ENCODE peak calls at places on chromosomes 6 and 20, in six cellular contexts. O is KBM-7; G is effector memory CD8-positive, alpha-beta T cell; D is stomach; M is NCI-H460; P is aorta. N is an unnamed sample.
A peak's percentile ranks its signal among the peaks of the same experiment; 100 is the strongest.

GRCh38 chr6:135586844-135587243 is 89.3 kb upstream of the AHI1 start:
- DNase-seq in G (no peak), O (peak; percentile 7), M (no peak), D (no peak), P (no peak), N (no peak)

GRCh38 chr6:14704383-14705271 is 541.2 kb upstream of the JARID2 start:
- DNase-seq in M (no peak), G (no peak), D (no peak), P (no peak), O (no peak), N (no peak)

GRCh38 chr20:58017970-58018530 is 210.4 kb downstream of the ANKRD60 start:
- DNase-seq in M (no peak), G (no peak), P (no peak), O (no peak), D (no peak), N (no peak)

GRCh38 chr20:32635764-32636163 is 38.0 kb downstream of the C20orf203 start:
- DNase-seq in D (no peak), P (no peak), M (no peak), G (no peak), O (no peak), N (no peak)

GRCh38 chr20:58374906-58375760 is 13.9 kb upstream of the VAPB start:
- DNase-seq in G (no peak), O (no peak), P (peak; percentile 43), M (no peak), D (no peak), N (no peak)

GRCh38 chr6:106085984-106086832 is at the start of gene PRDM1:
- DNase-seq in G (peak; percentile 77), O (peak; percentile 97), P (peak; percentile 90), D (peak; percentile 92), M (peak; percentile 53), N (peak; percentile 83)

GRCh38 chr6:35177139-35177538 is 36.0 kb upstream of the TCP11 start:
- DNase-seq in O (peak; percentile 7), G (no peak), D (no peak), M (no peak), P (no peak), N (no peak)

GRCh38 chr6:46412662-46413061 is 78.6 kb downstream of the RCAN2 start:
- DNase-seq in P (no peak), O (no peak), G (no peak), D (no peak), M (no peak), N (no peak)

GRCh38 chr6:148240463-148240845 is 102.2 kb upstream of the SASH1 start:
- DNase-seq in P (peak; percentile 73), M (no peak), O (no peak), D (no peak), G (no peak), N (no peak)

GRCh38 chr6:154446984-154447383 is 63.5 kb downstream of the CNKSR3 start:
- DNase-seq in P (no peak), D (no peak), O (no peak), M (no peak), G (no peak), N (no peak)

GRCh38 chr6:107658920-107659879 is 164.9 kb downstream of the SCML4 start:
- DNase-seq in O (no peak), P (no peak), M (no peak), D (no peak), G (no peak), N (peak; percentile 59)

GRCh38 chr20:24747015-24747712 is 201.9 kb upstream of the CST7 start:
- DNase-seq in D (peak; percentile 7), G (no peak), P (no peak), O (no peak), M (no peak), N (no peak)

GRCh38 chr6:50836231-50836630 is 17.6 kb downstream of the TFAP2B start:
- DNase-seq in D (no peak), G (no peak), M (no peak), O (no peak), P (no peak), N (no peak)

GRCh38 chr6:156808287-156808686 is 31.1 kb downstream of the ARID1B start:
- DNase-seq in D (no peak), G (no peak), O (no peak), M (no peak), P (no peak), N (peak; percentile 74)

GRCh38 chr6:129621252-129621651 is 88.7 kb downstream of the ARHGAP18 start:
- DNase-seq in G (peak; percentile 23), P (no peak), D (peak; percentile 34), O (peak; percentile 57), M (no peak), N (peak; percentile 69)

GRCh38 chr20:23683281-23683680 is 5.6 kb downstream of the CST4 start:
- DNase-seq in M (no peak), O (no peak), D (no peak), G (no peak), P (no peak), N (no peak)

GRCh38 chr6:155310596-155310995 is 3.7 kb downstream of the TFB1M start:
- DNase-seq in G (no peak), P (no peak), D (no peak), O (no peak), M (no peak), N (no peak)

GRCh38 chr6:5671604-5672559 is 334.8 kb downstream of the NRN1 start:
- DNase-seq in P (peak; percentile 56), O (no peak), G (no peak), M (no peak), D (no peak), N (peak; percentile 76)

GRCh38 chr6:157213426-157213825 is 109.9 kb downstream of the TMEM242 start:
- DNase-seq in P (no peak), O (no peak), M (no peak), D (no peak), G (no peak), N (no peak)

GRCh38 chr6:14721103-14721758 is 524.6 kb upstream of the JARID2 start:
- DNase-seq in P (no peak), M (no peak), D (no peak), O (peak; percentile 90), G (no peak), N (no peak)

GRCh38 chr6:24489881-24490280 is 503 bp upstream of the GPLD1 start:
- DNase-seq in M (no peak), D (no peak), P (no peak), O (no peak), G (no peak), N (no peak)

GRCh38 chr6:132459605-132459952 is 53.3 kb downstream of the STX7 start:
- DNase-seq in G (no peak), O (no peak), P (no peak), D (no peak), M (no peak), N (no peak)

GRCh38 chr20:13009682-13010406 is 1.1 kb downstream of the SPTLC3 start:
- DNase-seq in O (peak; percentile 94), M (peak; percentile 63), P (peak; percentile 45), G (no peak), D (no peak), N (peak; percentile 86)

GRCh38 chr6:133610271-133610840 is 278.6 kb upstream of the TCF21 start:
- DNase-seq in O (no peak), M (peak; percentile 44), P (no peak), G (no peak), D (no peak), N (no peak)

GRCh38 chr20:45951474-45951873 is 17.0 kb downstream of the PCIF1 start:
- DNase-seq in G (no peak), M (no peak), P (no peak), O (no peak), D (no peak), N (no peak)

GRCh38 chr6:169396554-169397163 is 143.0 kb upstream of the THBS2 start:
- DNase-seq in O (peak; percentile 44), M (no peak), G (no peak), D (no peak), P (no peak), N (peak; percentile 50)

GRCh38 chr20:32007787-32008616 is 2.2 kb upstream of the CCM2L start:
- DNase-seq in M (no peak), P (no peak), D (no peak), O (peak; percentile 36), G (no peak), N (no peak)

GRCh38 chr20:17955302-17955701 is 13.3 kb downstream of the SNX5 start:
- DNase-seq in P (no peak), G (no peak), O (no peak), M (no peak), D (no peak), N (no peak)

GRCh38 chr20:7817286-7817685 is 123.0 kb downstream of the HAO1 start:
- DNase-seq in P (no peak), G (no peak), O (no peak), M (no peak), D (no peak), N (no peak)

GRCh38 chr6:56958481-56958880 is 3.6 kb downstream of the BEND6 start:
- DNase-seq in P (no peak), D (no peak), M (no peak), O (no peak), G (no peak), N (no peak)

GRCh38 chr6:14671261-14671681 is 553.7 kb downstream of the CD83 start:
- DNase-seq in M (no peak), G (no peak), D (peak; percentile 65), O (no peak), P (no peak), N (no peak)

GRCh38 chr6:136050475-136050874 is 199.0 kb downstream of the PDE7B start:
- DNase-seq in O (no peak), P (no peak), D (no peak), G (no peak), M (no peak), N (no peak)

GRCh38 chr6:34912715-34913464 is 23.8 kb downstream of the ANKS1A start:
- DNase-seq in O (peak; percentile 69), D (no peak), P (no peak), G (peak; percentile 17), M (no peak), N (no peak)

GRCh38 chr6:157861814-157862213 is 38.8 kb downstream of the SNX9 start:
- DNase-seq in M (no peak), P (no peak), O (no peak), G (no peak), D (no peak), N (no peak)